ENCODE peak calls at places on chromosomes 3 and 15, in seven cellular contexts. One of them, this sample, is unnamed.
A peak's percentile ranks its signal among the peaks of the same experiment; 100 is the strongest.

GRCh38 chr15:42707068-42707467 is 29.9 kb downstream of the CDAN1 start:
- DNase-seq in foreskin fibroblast: peak; percentile 16
- DNase-seq in left ventricle myocardium inferior: no peak
- DNase-seq in GM12892: no peak
- DNase-seq in right cardiac atrium: no peak
- DNase-seq in NCI-H1092: no peak
- DNase-seq in fibroblast of the conjunctiva: peak; percentile 17
- DNase-seq in this sample: no peak

GRCh38 chr15:45796433-45796832 is 161.6 kb downstream of the SQOR start:
- DNase-seq in NCI-H1092: no peak
- DNase-seq in fibroblast of the conjunctiva: no peak
- DNase-seq in foreskin fibroblast: no peak
- DNase-seq in right cardiac atrium: no peak
- DNase-seq in left ventricle myocardium inferior: no peak
- DNase-seq in GM12892: no peak
- DNase-seq in this sample: no peak

GRCh38 chr3:31544634-31545033 is 11.9 kb downstream of the STT3B start:
- DNase-seq in right cardiac atrium: peak; percentile 36
- DNase-seq in left ventricle myocardium inferior: peak; percentile 22
- DNase-seq in foreskin fibroblast: no peak
- DNase-seq in GM12892: no peak
- DNase-seq in fibroblast of the conjunctiva: no peak
- DNase-seq in NCI-H1092: no peak
- DNase-seq in this sample: peak; percentile 74

GRCh38 chr15:74845208-74845568 is 2.2 kb upstream of the ULK3 start:
- DNase-seq in NCI-H1092: no peak
- DNase-seq in foreskin fibroblast: no peak
- DNase-seq in fibroblast of the conjunctiva: no peak
- DNase-seq in GM12892: no peak
- DNase-seq in left ventricle myocardium inferior: no peak
- DNase-seq in right cardiac atrium: no peak
- DNase-seq in this sample: no peak

GRCh38 chr3:66076861-66077495 is 38.3 kb upstream of the MAGI1 start:
- DNase-seq in left ventricle myocardium inferior: no peak
- DNase-seq in foreskin fibroblast: peak; percentile 89
- DNase-seq in right cardiac atrium: no peak
- DNase-seq in NCI-H1092: no peak
- DNase-seq in GM12892: no peak
- DNase-seq in fibroblast of the conjunctiva: peak; percentile 38
- DNase-seq in this sample: peak; percentile 5

GRCh38 chr3:7498722-7499121 is 637.8 kb downstream of the GRM7 start:
- DNase-seq in right cardiac atrium: no peak
- DNase-seq in left ventricle myocardium inferior: no peak
- DNase-seq in fibroblast of the conjunctiva: no peak
- DNase-seq in foreskin fibroblast: no peak
- DNase-seq in NCI-H1092: no peak
- DNase-seq in GM12892: no peak
- DNase-seq in this sample: no peak

GRCh38 chr3:101646726-101647125 is 30.2 kb downstream of the ZBTB11 start:
- DNase-seq in foreskin fibroblast: peak; percentile 71
- DNase-seq in right cardiac atrium: no peak
- DNase-seq in GM12892: no peak
- DNase-seq in fibroblast of the conjunctiva: peak; percentile 8
- DNase-seq in NCI-H1092: no peak
- DNase-seq in left ventricle myocardium inferior: no peak
- DNase-seq in this sample: peak; percentile 22

GRCh38 chr3:147614210-147614609 is 205.0 kb downstream of the ZIC1 start:
- DNase-seq in left ventricle myocardium inferior: no peak
- DNase-seq in GM12892: no peak
- DNase-seq in fibroblast of the conjunctiva: no peak
- DNase-seq in right cardiac atrium: no peak
- DNase-seq in foreskin fibroblast: no peak
- DNase-seq in NCI-H1092: no peak
- DNase-seq in this sample: peak; percentile 2

GRCh38 chr3:71565976-71566375 is 17.6 kb downstream of the FOXP1 start:
- DNase-seq in fibroblast of the conjunctiva: no peak
- DNase-seq in right cardiac atrium: no peak
- DNase-seq in NCI-H1092: no peak
- DNase-seq in GM12892: no peak
- DNase-seq in left ventricle myocardium inferior: no peak
- DNase-seq in foreskin fibroblast: no peak
- DNase-seq in this sample: no peak

GRCh38 chr3:56819016-56819809 is 17.5 kb upstream of the ARHGEF3 start:
- DNase-seq in NCI-H1092: no peak
- DNase-seq in GM12892: no peak
- DNase-seq in fibroblast of the conjunctiva: no peak
- DNase-seq in left ventricle myocardium inferior: no peak
- DNase-seq in right cardiac atrium: no peak
- DNase-seq in foreskin fibroblast: no peak
- DNase-seq in this sample: no peak

GRCh38 chr3:64354956-64355355 is 129.7 kb upstream of the PRICKLE2 start:
- DNase-seq in NCI-H1092: no peak
- DNase-seq in fibroblast of the conjunctiva: no peak
- DNase-seq in GM12892: no peak
- DNase-seq in left ventricle myocardium inferior: no peak
- DNase-seq in right cardiac atrium: no peak
- DNase-seq in foreskin fibroblast: no peak
- DNase-seq in this sample: no peak

GRCh38 chr15:63381301-63382192 is at the start of gene CA12:
- DNase-seq in right cardiac atrium: peak; percentile 18
- DNase-seq in NCI-H1092: no peak
- DNase-seq in left ventricle myocardium inferior: peak; percentile 20
- DNase-seq in foreskin fibroblast: peak; percentile 62
- DNase-seq in GM12892: no peak
- DNase-seq in fibroblast of the conjunctiva: no peak
- DNase-seq in this sample: peak; percentile 43

GRCh38 chr3:10468611-10469354 is 36.6 kb downstream of the ATP2B2 start:
- DNase-seq in left ventricle myocardium inferior: no peak
- DNase-seq in foreskin fibroblast: no peak
- DNase-seq in GM12892: no peak
- DNase-seq in right cardiac atrium: no peak
- DNase-seq in fibroblast of the conjunctiva: no peak
- DNase-seq in NCI-H1092: no peak
- DNase-seq in this sample: no peak

GRCh38 chr3:160885791-160886286 is 129.8 kb downstream of the PPM1L start:
- DNase-seq in left ventricle myocardium inferior: peak; percentile 82
- DNase-seq in GM12892: no peak
- DNase-seq in foreskin fibroblast: peak; percentile 7
- DNase-seq in right cardiac atrium: peak; percentile 78
- DNase-seq in fibroblast of the conjunctiva: peak; percentile 80
- DNase-seq in NCI-H1092: no peak
- DNase-seq in this sample: peak; percentile 29

GRCh38 chr15:67508367-67508766 is 12.6 kb upstream of the C15orf61 start:
- DNase-seq in right cardiac atrium: no peak
- DNase-seq in left ventricle myocardium inferior: no peak
- DNase-seq in NCI-H1092: no peak
- DNase-seq in fibroblast of the conjunctiva: peak; percentile 54
- DNase-seq in foreskin fibroblast: no peak
- DNase-seq in GM12892: no peak
- DNase-seq in this sample: no peak

GRCh38 chr3:32401541-32402052 is 9.9 kb downstream of the CMTM7 start:
- DNase-seq in GM12892: peak; percentile 42
- DNase-seq in right cardiac atrium: peak; percentile 86
- DNase-seq in foreskin fibroblast: peak; percentile 69
- DNase-seq in NCI-H1092: peak; percentile 65
- DNase-seq in fibroblast of the conjunctiva: no peak
- DNase-seq in left ventricle myocardium inferior: peak; percentile 83
- DNase-seq in this sample: peak; percentile 53

GRCh38 chr3:36124118-36124796 is 256.0 kb upstream of the STAC start:
- DNase-seq in left ventricle myocardium inferior: no peak
- DNase-seq in GM12892: no peak
- DNase-seq in foreskin fibroblast: peak; percentile 20
- DNase-seq in right cardiac atrium: no peak
- DNase-seq in fibroblast of the conjunctiva: peak; percentile 40
- DNase-seq in NCI-H1092: peak; percentile 4
- DNase-seq in this sample: no peak

GRCh38 chr15:31081568-31082250 is 19.8 kb downstream of the TRPM1 start:
- DNase-seq in right cardiac atrium: no peak
- DNase-seq in GM12892: no peak
- DNase-seq in left ventricle myocardium inferior: no peak
- DNase-seq in fibroblast of the conjunctiva: no peak
- DNase-seq in NCI-H1092: no peak
- DNase-seq in foreskin fibroblast: no peak
- DNase-seq in this sample: peak; percentile 20

GRCh38 chr15:59553879-59554735 is 57.5 kb upstream of the GCNT3 start:
- DNase-seq in left ventricle myocardium inferior: no peak
- DNase-seq in right cardiac atrium: no peak
- DNase-seq in foreskin fibroblast: peak; percentile 51
- DNase-seq in NCI-H1092: no peak
- DNase-seq in fibroblast of the conjunctiva: no peak
- DNase-seq in GM12892: no peak
- DNase-seq in this sample: peak; percentile 82

GRCh38 chr3:127275287-127275781 is 12.5 kb downstream of the PRR20G start:
- DNase-seq in left ventricle myocardium inferior: no peak
- DNase-seq in right cardiac atrium: no peak
- DNase-seq in GM12892: no peak
- DNase-seq in foreskin fibroblast: no peak
- DNase-seq in fibroblast of the conjunctiva: no peak
- DNase-seq in NCI-H1092: no peak
- DNase-seq in this sample: no peak

GRCh38 chr3:182728248-182728647 is 65.1 kb upstream of the ATP11B start:
- DNase-seq in right cardiac atrium: no peak
- DNase-seq in left ventricle myocardium inferior: no peak
- DNase-seq in GM12892: no peak
- DNase-seq in NCI-H1092: no peak
- DNase-seq in fibroblast of the conjunctiva: no peak
- DNase-seq in foreskin fibroblast: no peak
- DNase-seq in this sample: no peak

GRCh38 chr3:133662256-133662773 is 574 bp upstream of the TOPBP1 start:
- DNase-seq in GM12892: no peak
- DNase-seq in NCI-H1092: peak; percentile 29
- DNase-seq in left ventricle myocardium inferior: no peak
- DNase-seq in foreskin fibroblast: no peak
- DNase-seq in fibroblast of the conjunctiva: no peak
- DNase-seq in right cardiac atrium: no peak
- DNase-seq in this sample: peak; percentile 24

GRCh38 chr3:140972833-140973232 is 31.2 kb downstream of the SLC25A36 start:
- DNase-seq in NCI-H1092: no peak
- DNase-seq in GM12892: no peak
- DNase-seq in left ventricle myocardium inferior: no peak
- DNase-seq in right cardiac atrium: no peak
- DNase-seq in foreskin fibroblast: no peak
- DNase-seq in fibroblast of the conjunctiva: no peak
- DNase-seq in this sample: peak; percentile 33

GRCh38 chr15:44775923-44776322 is 39.6 kb downstream of the TRIM69 start:
- DNase-seq in fibroblast of the conjunctiva: no peak
- DNase-seq in GM12892: no peak
- DNase-seq in right cardiac atrium: no peak
- DNase-seq in left ventricle myocardium inferior: no peak
- DNase-seq in foreskin fibroblast: no peak
- DNase-seq in NCI-H1092: peak; percentile 61
- DNase-seq in this sample: peak; percentile 3

GRCh38 chr15:50219820-50220219 is 37.8 kb downstream of the SLC27A2 start:
- DNase-seq in NCI-H1092: no peak
- DNase-seq in fibroblast of the conjunctiva: no peak
- DNase-seq in left ventricle myocardium inferior: no peak
- DNase-seq in foreskin fibroblast: no peak
- DNase-seq in GM12892: no peak
- DNase-seq in right cardiac atrium: no peak
- DNase-seq in this sample: peak; percentile 86

GRCh38 chr15:95558131-95558530 is 772.4 kb upstream of the NR2F2 start:
- DNase-seq in left ventricle myocardium inferior: no peak
- DNase-seq in fibroblast of the conjunctiva: no peak
- DNase-seq in NCI-H1092: no peak
- DNase-seq in GM12892: no peak
- DNase-seq in foreskin fibroblast: no peak
- DNase-seq in right cardiac atrium: no peak
- DNase-seq in this sample: peak; percentile 36

GRCh38 chr3:73954506-73954905 is 329.8 kb upstream of the PDZRN3 start:
- DNase-seq in fibroblast of the conjunctiva: no peak
- DNase-seq in right cardiac atrium: no peak
- DNase-seq in foreskin fibroblast: no peak
- DNase-seq in NCI-H1092: no peak
- DNase-seq in GM12892: no peak
- DNase-seq in left ventricle myocardium inferior: no peak
- DNase-seq in this sample: no peak

GRCh38 chr3:197997936-197998335 is 37.9 kb downstream of the LMLN start:
- DNase-seq in GM12892: no peak
- DNase-seq in left ventricle myocardium inferior: no peak
- DNase-seq in NCI-H1092: no peak
- DNase-seq in foreskin fibroblast: no peak
- DNase-seq in fibroblast of the conjunctiva: no peak
- DNase-seq in right cardiac atrium: no peak
- DNase-seq in this sample: no peak

GRCh38 chr3:131772278-131772893 is 262.4 kb downstream of the CPNE4 start:
- DNase-seq in left ventricle myocardium inferior: no peak
- DNase-seq in fibroblast of the conjunctiva: no peak
- DNase-seq in right cardiac atrium: no peak
- DNase-seq in NCI-H1092: no peak
- DNase-seq in foreskin fibroblast: no peak
- DNase-seq in GM12892: no peak
- DNase-seq in this sample: no peak

GRCh38 chr15:38895326-38896282 is 331.0 kb upstream of the RASGRP1 start:
- DNase-seq in GM12892: no peak
- DNase-seq in fibroblast of the conjunctiva: no peak
- DNase-seq in right cardiac atrium: no peak
- DNase-seq in NCI-H1092: no peak
- DNase-seq in foreskin fibroblast: peak; percentile 74
- DNase-seq in left ventricle myocardium inferior: no peak
- DNase-seq in this sample: peak; percentile 72

GRCh38 chr3:27431116-27431515 is 53.1 kb downstream of the SLC4A7 start:
- DNase-seq in foreskin fibroblast: peak; percentile 92
- DNase-seq in NCI-H1092: no peak
- DNase-seq in GM12892: no peak
- DNase-seq in right cardiac atrium: no peak
- DNase-seq in fibroblast of the conjunctiva: peak; percentile 94
- DNase-seq in left ventricle myocardium inferior: no peak
- DNase-seq in this sample: peak; percentile 99

GRCh38 chr3:76429536-76430177 is 610.2 kb upstream of the ROBO2 start:
- DNase-seq in fibroblast of the conjunctiva: no peak
- DNase-seq in left ventricle myocardium inferior: no peak
- DNase-seq in GM12892: no peak
- DNase-seq in NCI-H1092: no peak
- DNase-seq in right cardiac atrium: no peak
- DNase-seq in foreskin fibroblast: no peak
- DNase-seq in this sample: no peak

GRCh38 chr15:55708720-55709119 is 34.2 kb downstream of the PRTG start:
- DNase-seq in fibroblast of the conjunctiva: no peak
- DNase-seq in right cardiac atrium: no peak
- DNase-seq in GM12892: no peak
- DNase-seq in NCI-H1092: no peak
- DNase-seq in left ventricle myocardium inferior: no peak
- DNase-seq in foreskin fibroblast: no peak
- DNase-seq in this sample: peak; percentile 22

GRCh38 chr3:16671690-16672089 is 66.5 kb upstream of the DAZL start:
- DNase-seq in fibroblast of the conjunctiva: no peak
- DNase-seq in right cardiac atrium: no peak
- DNase-seq in foreskin fibroblast: no peak
- DNase-seq in GM12892: no peak
- DNase-seq in NCI-H1092: no peak
- DNase-seq in left ventricle myocardium inferior: no peak
- DNase-seq in this sample: no peak

GRCh38 chr3:120567370-120568197 is 28.6 kb upstream of the NDUFB4 start:
- DNase-seq in GM12892: no peak
- DNase-seq in left ventricle myocardium inferior: no peak
- DNase-seq in right cardiac atrium: no peak
- DNase-seq in fibroblast of the conjunctiva: no peak
- DNase-seq in NCI-H1092: peak; percentile 4
- DNase-seq in foreskin fibroblast: peak; percentile 18
- DNase-seq in this sample: peak; percentile 28

GRCh38 chr3:143571548-143571947 is 276.7 kb downstream of the SLC9A9 start:
- DNase-seq in NCI-H1092: no peak
- DNase-seq in foreskin fibroblast: no peak
- DNase-seq in right cardiac atrium: no peak
- DNase-seq in fibroblast of the conjunctiva: no peak
- DNase-seq in left ventricle myocardium inferior: no peak
- DNase-seq in GM12892: no peak
- DNase-seq in this sample: peak; percentile 44

GRCh38 chr3:136952292-136952691 is 5.5 kb upstream of the IL20RB start:
- DNase-seq in GM12892: no peak
- DNase-seq in right cardiac atrium: no peak
- DNase-seq in left ventricle myocardium inferior: no peak
- DNase-seq in NCI-H1092: no peak
- DNase-seq in foreskin fibroblast: peak; percentile 48
- DNase-seq in fibroblast of the conjunctiva: no peak
- DNase-seq in this sample: peak; percentile 78

GRCh38 chr15:48559270-48559669 is 86.2 kb downstream of the FBN1 start:
- DNase-seq in right cardiac atrium: no peak
- DNase-seq in left ventricle myocardium inferior: peak; percentile 17
- DNase-seq in NCI-H1092: no peak
- DNase-seq in foreskin fibroblast: peak; percentile 88
- DNase-seq in GM12892: no peak
- DNase-seq in fibroblast of the conjunctiva: peak; percentile 76
- DNase-seq in this sample: peak; percentile 91

This sample was measured in amniotic epithelial cell.